ENCODE peak calls at places on chromosome 16, in six cellular contexts. One of them, this sample, is unnamed.

GRCh38 chr16:4313563-4314531 is 2.0 kb upstream of the GLIS2 start:
- DNase-seq in stimulated activated CD4-positive, alpha-beta T cell treated with anti-CD3 and anti-CD28 coated beads, Interleukin-2, amount 100 ng/mL, for 48 hours: no peak
- DNase-seq in NCI-H1092 treated with DMSO at 0.1 percent for 48 hours: no peak
- DNase-seq in ELR: no peak
- DNase-seq in astrocyte of the spinal cord: peak; percentile 15
- DNase-seq in putamen: no peak
- DNase-seq in this sample: no peak

GRCh38 chr16:78240459-78241222 is 141.2 kb downstream of the WWOX start:
- DNase-seq in stimulated activated CD4-positive, alpha-beta T cell treated with anti-CD3 and anti-CD28 coated beads, Interleukin-2, amount 100 ng/mL, for 48 hours: no peak
- DNase-seq in NCI-H1092 treated with DMSO at 0.1 percent for 48 hours: no peak
- DNase-seq in ELR: no peak
- DNase-seq in astrocyte of the spinal cord: no peak
- DNase-seq in putamen: no peak
- DNase-seq in this sample: no peak

GRCh38 chr16:85568519-85568918 is 44.6 kb upstream of the GSE1 start:
- DNase-seq in stimulated activated CD4-positive, alpha-beta T cell treated with anti-CD3 and anti-CD28 coated beads, Interleukin-2, amount 100 ng/mL, for 48 hours: no peak
- DNase-seq in NCI-H1092 treated with DMSO at 0.1 percent for 48 hours: no peak
- DNase-seq in ELR: no peak
- DNase-seq in astrocyte of the spinal cord: no peak
- DNase-seq in putamen: no peak
- DNase-seq in this sample: no peak

GRCh38 chr16:31201511-31202401 is 804 bp downstream of the PYCARD start:
- DNase-seq in stimulated activated CD4-positive, alpha-beta T cell treated with anti-CD3 and anti-CD28 coated beads, Interleukin-2, amount 100 ng/mL, for 48 hours: no peak
- DNase-seq in NCI-H1092 treated with DMSO at 0.1 percent for 48 hours: no peak
- DNase-seq in ELR: no peak
- DNase-seq in astrocyte of the spinal cord: no peak
- DNase-seq in putamen: peak; percentile 12
- DNase-seq in this sample: peak; percentile 38

GRCh38 chr16:349211-349610 is 3.3 kb downstream of the AXIN1 start:
- DNase-seq in stimulated activated CD4-positive, alpha-beta T cell treated with anti-CD3 and anti-CD28 coated beads, Interleukin-2, amount 100 ng/mL, for 48 hours: no peak
- DNase-seq in NCI-H1092 treated with DMSO at 0.1 percent for 48 hours: no peak
- DNase-seq in ELR: no peak
- DNase-seq in astrocyte of the spinal cord: no peak
- DNase-seq in putamen: no peak
- DNase-seq in this sample: no peak

GRCh38 chr16:52453661-52454060 is 93.3 kb downstream of the TOX3 start:
- DNase-seq in stimulated activated CD4-positive, alpha-beta T cell treated with anti-CD3 and anti-CD28 coated beads, Interleukin-2, amount 100 ng/mL, for 48 hours: no peak
- DNase-seq in NCI-H1092 treated with DMSO at 0.1 percent for 48 hours: no peak
- DNase-seq in ELR: no peak
- DNase-seq in astrocyte of the spinal cord: no peak
- DNase-seq in putamen: no peak
- DNase-seq in this sample: no peak

GRCh38 chr16:4297480-4297879 is 18.4 kb upstream of the GLIS2 start:
- DNase-seq in stimulated activated CD4-positive, alpha-beta T cell treated with anti-CD3 and anti-CD28 coated beads, Interleukin-2, amount 100 ng/mL, for 48 hours: no peak
- DNase-seq in NCI-H1092 treated with DMSO at 0.1 percent for 48 hours: no peak
- DNase-seq in ELR: no peak
- DNase-seq in astrocyte of the spinal cord: no peak
- DNase-seq in putamen: no peak
- DNase-seq in this sample: no peak

GRCh38 chr16:85564277-85565051 is 48.7 kb upstream of the GSE1 start:
- DNase-seq in stimulated activated CD4-positive, alpha-beta T cell treated with anti-CD3 and anti-CD28 coated beads, Interleukin-2, amount 100 ng/mL, for 48 hours: peak; percentile 32
- DNase-seq in NCI-H1092 treated with DMSO at 0.1 percent for 48 hours: no peak
- DNase-seq in ELR: no peak
- DNase-seq in astrocyte of the spinal cord: no peak
- DNase-seq in putamen: no peak
- DNase-seq in this sample: no peak

GRCh38 chr16:88468289-88469129 is 15.4 kb downstream of the ZFPM1 start:
- DNase-seq in stimulated activated CD4-positive, alpha-beta T cell treated with anti-CD3 and anti-CD28 coated beads, Interleukin-2, amount 100 ng/mL, for 48 hours: peak; percentile 23
- DNase-seq in NCI-H1092 treated with DMSO at 0.1 percent for 48 hours: no peak
- DNase-seq in ELR: no peak
- DNase-seq in astrocyte of the spinal cord: no peak
- DNase-seq in putamen: no peak
- DNase-seq in this sample: peak; percentile 35

GRCh38 chr16:51508813-51509212 is 357.7 kb upstream of the SALL1 start:
- DNase-seq in stimulated activated CD4-positive, alpha-beta T cell treated with anti-CD3 and anti-CD28 coated beads, Interleukin-2, amount 100 ng/mL, for 48 hours: no peak
- DNase-seq in NCI-H1092 treated with DMSO at 0.1 percent for 48 hours: no peak
- DNase-seq in ELR: no peak
- DNase-seq in astrocyte of the spinal cord: no peak
- DNase-seq in putamen: no peak
- DNase-seq in this sample: no peak

GRCh38 chr16:20798364-20798763 is 7.9 kb downstream of the ERI2 start:
- DNase-seq in stimulated activated CD4-positive, alpha-beta T cell treated with anti-CD3 and anti-CD28 coated beads, Interleukin-2, amount 100 ng/mL, for 48 hours: no peak
- DNase-seq in NCI-H1092 treated with DMSO at 0.1 percent for 48 hours: no peak
- DNase-seq in ELR: peak; percentile 11
- DNase-seq in astrocyte of the spinal cord: no peak
- DNase-seq in putamen: no peak
- DNase-seq in this sample: no peak

GRCh38 chr16:3529175-3529574 is 28.4 kb downstream of the CLUAP1 start:
- DNase-seq in stimulated activated CD4-positive, alpha-beta T cell treated with anti-CD3 and anti-CD28 coated beads, Interleukin-2, amount 100 ng/mL, for 48 hours: no peak
- DNase-seq in NCI-H1092 treated with DMSO at 0.1 percent for 48 hours: no peak
- DNase-seq in ELR: no peak
- DNase-seq in astrocyte of the spinal cord: no peak
- DNase-seq in putamen: no peak
- DNase-seq in this sample: no peak

GRCh38 chr16:65698943-65699342 is 577.1 kb upstream of the CDH11 start:
- DNase-seq in stimulated activated CD4-positive, alpha-beta T cell treated with anti-CD3 and anti-CD28 coated beads, Interleukin-2, amount 100 ng/mL, for 48 hours: no peak
- DNase-seq in NCI-H1092 treated with DMSO at 0.1 percent for 48 hours: no peak
- DNase-seq in ELR: no peak
- DNase-seq in astrocyte of the spinal cord: peak; percentile 25
- DNase-seq in putamen: no peak
- DNase-seq in this sample: no peak

GRCh38 chr16:47577029-47577428 is 115.9 kb downstream of the PHKB start:
- DNase-seq in stimulated activated CD4-positive, alpha-beta T cell treated with anti-CD3 and anti-CD28 coated beads, Interleukin-2, amount 100 ng/mL, for 48 hours: no peak
- DNase-seq in NCI-H1092 treated with DMSO at 0.1 percent for 48 hours: no peak
- DNase-seq in ELR: no peak
- DNase-seq in astrocyte of the spinal cord: no peak
- DNase-seq in putamen: no peak
- DNase-seq in this sample: no peak

GRCh38 chr16:57266531-57267268 is 17.8 kb downstream of the PLLP start:
- DNase-seq in stimulated activated CD4-positive, alpha-beta T cell treated with anti-CD3 and anti-CD28 coated beads, Interleukin-2, amount 100 ng/mL, for 48 hours: no peak
- DNase-seq in NCI-H1092 treated with DMSO at 0.1 percent for 48 hours: no peak
- DNase-seq in ELR: no peak
- DNase-seq in astrocyte of the spinal cord: no peak
- DNase-seq in putamen: no peak
- DNase-seq in this sample: no peak

GRCh38 chr16:80527297-80527696 is 13.5 kb upstream of the DYNLRB2 start:
- DNase-seq in stimulated activated CD4-positive, alpha-beta T cell treated with anti-CD3 and anti-CD28 coated beads, Interleukin-2, amount 100 ng/mL, for 48 hours: peak; percentile 58
- DNase-seq in NCI-H1092 treated with DMSO at 0.1 percent for 48 hours: no peak
- DNase-seq in ELR: peak; percentile 54
- DNase-seq in astrocyte of the spinal cord: peak; percentile 33
- DNase-seq in putamen: no peak
- DNase-seq in this sample: peak; percentile 7

GRCh38 chr16:72992142-72992601 is 55.8 kb downstream of the ZFHX3 start:
- DNase-seq in stimulated activated CD4-positive, alpha-beta T cell treated with anti-CD3 and anti-CD28 coated beads, Interleukin-2, amount 100 ng/mL, for 48 hours: no peak
- DNase-seq in NCI-H1092 treated with DMSO at 0.1 percent for 48 hours: no peak
- DNase-seq in ELR: no peak
- DNase-seq in astrocyte of the spinal cord: no peak
- DNase-seq in putamen: no peak
- DNase-seq in this sample: no peak